ENCODE peak calls at places on chromosomes 2 and 18, in five cellular contexts. F is IMR-90, S is H9, W is mesenchymal stem cell, Z is trophoblast cell. T is an unnamed sample.

GRCh38 chr2:143841935-143842334 is 678.0 kb downstream of the ZEB2 start:
- DNase-seq in F (peak), S (no peak), W (peak), Z (no peak), T (no peak)

GRCh38 chr2:9493478-9493877 is 19.1 kb downstream of the IAH1 start:
- DNase-seq in F (no peak), S (no peak), W (no peak), Z (no peak), T (no peak)

GRCh38 chr2:1787799-1788477 is 43.6 kb upstream of the PXDN start:
- DNase-seq in F (no peak), S (no peak), W (no peak), Z (no peak), T (no peak)

GRCh38 chr2:155690785-155691184 is 641.7 kb downstream of the NR4A2 start:
- DNase-seq in F (no peak), S (no peak), W (no peak), Z (peak), T (no peak)

GRCh38 chr2:9484533-9484932 is 10.2 kb downstream of the IAH1 start:
- DNase-seq in F (peak), S (no peak), W (no peak), Z (no peak), T (no peak)

GRCh38 chr2:96806468-96807126 is 9.5 kb upstream of the CNNM3 start:
- DNase-seq in F (peak), S (no peak), W (peak), Z (no peak), T (no peak)

GRCh38 chr2:117785740-117786139 is 28.8 kb upstream of the DDX18 start:
- DNase-seq in F (peak), S (peak), W (peak), Z (peak), T (peak)

GRCh38 chr2:55052087-55053061 is 2.1 kb upstream of the RTN4 start:
- DNase-seq in F (peak), S (no peak), W (peak), Z (no peak), T (no peak)

GRCh38 chr18:24922491-24922890 is 429.5 kb downstream of the ZNF521 start:
- DNase-seq in F (no peak), S (no peak), W (no peak), Z (no peak), T (no peak)

GRCh38 chr2:161415041-161415440 is 1.1 kb upstream of the TBR1 start:
- DNase-seq in F (no peak), S (peak), W (no peak), Z (no peak), T (peak)

GRCh38 chr2:83055338-83056010 is 1403.6 kb downstream of the SUCLG1 start:
- DNase-seq in F (peak), S (no peak), W (peak), Z (no peak), T (no peak)

GRCh38 chr2:108324531-108325256 is 36.0 kb downstream of the SULT1C2 start:
- DNase-seq in F (peak), S (no peak), W (peak), Z (no peak), T (no peak)

GRCh38 chr2:42249887-42250286 is 80.7 kb downstream of the EML4 start:
- DNase-seq in F (no peak), S (no peak), W (no peak), Z (no peak), T (no peak)

GRCh38 chr2:65691816-65692215 is 259.4 kb upstream of the SPRED2 start:
- DNase-seq in F (no peak), S (no peak), W (no peak), Z (peak), T (no peak)

GRCh38 chr2:60796573-60797509 is 40.8 kb downstream of the PAPOLG start:
- DNase-seq in F (peak), S (no peak), W (no peak), Z (peak), T (no peak)

GRCh38 chr2:160457588-160457987 is 36.0 kb downstream of the RBMS1 start:
- DNase-seq in F (no peak), S (no peak), W (no peak), Z (peak), T (no peak)

GRCh38 chr18:44839239-44839666 is 158.6 kb downstream of the SETBP1 start:
- DNase-seq in F (peak), S (peak), W (peak), Z (peak), T (peak)

GRCh38 chr2:216555274-216555673 is 56.6 kb downstream of the RPL37A start:
- DNase-seq in F (no peak), S (no peak), W (no peak), Z (no peak), T (no peak)

GRCh38 chr2:225740086-225740485 is 340.6 kb downstream of the NYAP2 start:
- DNase-seq in F (peak), S (no peak), W (no peak), Z (no peak), T (no peak)

GRCh38 chr18:24397131-24397693 is 412 bp downstream of the OSBPL1A start:
- DNase-seq in F (peak), S (no peak), W (peak), Z (peak), T (no peak)

GRCh38 chr2:218516614-218517013 is 51.5 kb downstream of the USP37 start:
- DNase-seq in F (peak), S (no peak), W (peak), Z (peak), T (no peak)

GRCh38 chr2:9029721-9030120 is 26.2 kb upstream of the MBOAT2 start:
- DNase-seq in F (no peak), S (no peak), W (no peak), Z (no peak), T (no peak)

GRCh38 chr18:40524881-40525280 is 1430.2 kb upstream of the PIK3C3 start:
- DNase-seq in F (peak), S (no peak), W (no peak), Z (no peak), T (no peak)

GRCh38 chr18:31273812-31274527 is 44.0 kb upstream of the DSG1 start:
- DNase-seq in F (no peak), S (no peak), W (no peak), Z (peak), T (no peak)

GRCh38 chr2:112623913-112624777 is 21.6 kb upstream of the SLC20A1 start:
- DNase-seq in F (peak), S (no peak), W (peak), Z (no peak), T (no peak)

GRCh38 chr2:58607479-58607878 is 366.4 kb upstream of the FANCL start:
- DNase-seq in F (no peak), S (no peak), W (no peak), Z (peak), T (no peak)

GRCh38 chr2:70959271-70959761 is 19.1 kb upstream of the ANKRD53 start:
- DNase-seq in F (no peak), S (peak), W (no peak), Z (peak), T (no peak)

GRCh38 chr2:100935372-100935752 is 66.7 kb upstream of the RPL31 start:
- DNase-seq in F (peak), S (no peak), W (peak), Z (peak), T (no peak)

GRCh38 chr2:241986836-241987641 is 117.5 kb downstream of the RTP5 start:
- DNase-seq in F (peak), S (peak), W (no peak), Z (no peak), T (no peak)

GRCh38 chr2:132943829-132944228 is 273.8 kb upstream of the LYPD1 start:
- DNase-seq in F (peak), S (no peak), W (no peak), Z (no peak), T (no peak)

GRCh38 chr2:46460991-46461715 is 18.2 kb upstream of the TMEM247 start:
- DNase-seq in F (peak), S (peak), W (peak), Z (peak), T (peak)

GRCh38 chr2:61244694-61245093 is 82.7 kb downstream of the C2orf74 start:
- DNase-seq in F (no peak), S (no peak), W (no peak), Z (no peak), T (no peak)

DNA sequence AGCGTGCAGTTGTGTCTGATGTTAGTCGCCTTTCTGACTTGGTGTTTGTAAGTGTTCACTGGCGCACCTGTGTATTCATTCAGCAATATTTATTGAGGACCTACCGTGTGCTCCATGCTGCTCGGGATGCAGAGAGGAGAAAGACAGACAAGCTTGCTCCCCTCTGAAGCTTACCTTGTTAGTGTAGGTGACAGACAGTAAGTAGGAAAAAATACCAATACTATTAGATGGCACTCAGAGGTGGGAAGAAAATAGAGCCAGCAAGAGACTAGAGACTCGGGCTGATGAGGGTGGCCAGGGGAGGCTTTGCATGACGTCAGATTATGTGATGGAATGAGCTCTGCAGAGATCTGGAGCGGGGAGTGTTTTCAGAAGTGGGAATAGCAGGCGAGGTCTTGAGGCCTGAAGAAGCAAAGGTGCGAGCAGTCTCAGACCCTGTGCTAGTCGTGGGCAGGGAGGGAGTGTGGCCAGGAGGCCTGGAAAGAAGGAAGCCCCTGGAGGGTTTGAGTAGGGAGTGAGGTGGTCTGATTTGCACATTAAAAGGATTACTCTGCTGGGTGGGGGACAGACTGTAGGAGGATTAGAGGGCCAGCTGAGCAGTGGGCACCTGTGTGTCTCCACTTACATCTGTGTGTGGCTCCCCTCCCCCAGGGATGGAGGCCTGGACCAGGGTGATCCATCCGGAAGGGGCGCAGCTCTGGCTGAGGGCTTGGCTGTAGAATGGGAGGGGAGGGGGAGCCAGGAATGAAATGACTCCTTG is 11.8 kb downstream of the MTCL1 start:
- DNase-seq in F (no peak), S (peak), W (no peak), Z (no peak), T (no peak)
- H2BK5ac ChIP-seq in F (no peak), S (no peak), W (no peak), Z (no peak), T (no peak)

DNA sequence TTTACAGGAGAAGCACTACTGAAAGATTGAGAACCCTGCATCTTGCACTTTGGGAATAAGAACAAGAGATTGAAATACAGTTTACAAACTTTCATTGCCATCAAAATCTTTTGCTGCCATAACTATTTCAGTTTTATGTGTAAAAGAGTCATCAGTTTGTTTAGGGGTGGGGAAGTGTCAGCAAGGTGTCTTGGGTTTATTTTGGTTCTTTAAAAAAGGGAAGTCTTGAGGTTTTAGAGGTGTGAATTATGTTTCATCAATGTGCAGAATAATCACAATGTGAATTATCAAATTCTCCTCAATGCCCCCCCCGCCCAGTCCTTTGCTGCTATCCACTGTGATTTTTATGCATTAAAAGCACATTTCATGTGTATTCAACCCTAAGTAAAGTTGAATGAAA is 37.4 kb downstream of the SOCS6 start:
- DNase-seq in F (no peak), S (no peak), W (no peak), Z (no peak), T (no peak)
- H3K23ac ChIP-seq in F (no peak), S (no peak), W (no peak), Z (no peak), T (no peak)

GRCh38 chr2:18626256-18626668 is 36.9 kb upstream of the NT5C1B start:
- DNase-seq in F (peak), S (no peak), W (peak), Z (peak), T (no peak)
- H2AFZ ChIP-seq in F (no peak), S (no peak), W (no peak), Z (no peak), T (no peak)

DNA sequence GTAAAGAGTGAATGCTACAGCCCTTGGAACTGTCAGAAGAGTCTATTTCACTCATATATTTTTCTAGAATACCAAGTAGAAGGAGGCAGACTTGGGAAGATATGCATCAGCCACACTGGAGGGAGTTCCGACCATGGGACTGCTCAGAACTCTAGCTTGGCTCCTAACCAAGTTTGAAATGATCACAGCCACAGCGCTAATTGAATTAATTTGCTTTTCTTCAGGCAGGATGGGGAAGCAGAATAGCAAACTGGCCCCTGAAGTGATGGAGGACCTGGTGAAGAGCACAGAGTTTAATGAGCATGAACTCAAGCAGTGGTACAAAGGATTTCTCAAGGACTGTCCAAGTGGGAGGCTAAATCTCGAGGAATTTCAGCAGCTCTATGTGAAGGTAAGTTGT is 51.4 kb downstream of the VSNL1 start:
- DNase-seq in F (no peak), S (no peak), W (no peak), Z (no peak), T (no peak)
- H2BK5ac ChIP-seq in F (no peak), S (no peak), W (no peak), Z (no peak), T (no peak)

DNA sequence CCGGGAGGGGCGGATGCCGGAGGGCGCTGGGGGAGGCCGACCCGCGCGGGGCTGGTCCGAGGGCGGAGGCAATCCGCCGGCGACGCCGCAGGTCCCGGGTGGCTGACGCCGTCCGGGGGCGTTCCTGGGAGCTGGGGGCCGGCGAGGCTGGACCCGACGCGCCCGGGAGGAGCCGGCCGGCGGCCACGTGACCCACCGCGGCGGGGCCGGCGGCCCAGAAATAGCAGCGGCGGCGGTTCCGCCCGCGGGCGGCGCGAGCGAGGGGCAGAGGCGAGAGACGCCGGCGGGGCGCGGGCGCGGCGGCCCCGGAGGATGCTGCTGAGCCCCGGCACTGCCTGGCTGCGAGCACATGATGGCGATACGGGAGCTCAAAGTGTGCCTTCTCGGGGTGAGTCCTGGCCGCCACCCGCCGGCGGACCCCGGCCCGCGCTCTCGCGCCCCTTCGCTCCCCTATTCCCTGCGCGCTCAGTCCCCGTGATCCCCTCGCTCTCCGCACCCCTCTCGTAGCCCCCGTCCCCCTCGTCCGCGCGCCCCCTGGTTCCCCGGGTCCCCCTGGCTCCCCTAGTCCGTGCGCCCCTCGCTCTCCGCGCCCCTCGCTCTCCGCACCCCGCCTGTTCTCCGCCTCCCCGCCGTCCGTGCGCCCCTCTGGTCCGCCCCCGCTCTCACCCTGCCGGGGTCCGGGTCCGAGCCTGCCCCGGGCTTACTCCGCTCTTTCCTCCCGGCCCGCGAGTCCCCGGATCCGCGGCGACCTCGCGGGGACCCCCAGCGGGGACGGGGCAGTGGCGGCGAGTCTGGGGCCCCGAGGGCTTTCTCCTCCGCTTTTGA is at the start of gene RAB31:
- DNase-seq in F (peak), S (peak), W (peak), Z (peak), T (peak)
- H3K23ac ChIP-seq in F (peak), S (no peak), W (peak), Z (no peak), T (peak)

GRCh38 chr2:85577386-85578242 is at the start of gene VAMP8:
- DNase-seq in F (no peak), S (peak), W (peak), Z (peak), T (no peak)
- H2AFZ ChIP-seq in F (peak), S (no peak), W (peak), Z (peak), T (peak)

GRCh38 chr2:231706731-231707624 is 1.3 kb upstream of the PTMA start:
- DNase-seq in F (peak), S (peak), W (peak), Z (peak), T (peak)

GRCh38 chr2:231708050-231708772 is at the start of gene PTMA:
- DNase-seq in F (peak), S (peak), W (peak), Z (peak), T (peak)

GRCh38 chr2:231708773-231709635 is 679 bp downstream of the PTMA start:
- DNase-seq in F (peak), S (no peak), W (peak), Z (peak), T (no peak)

GRCh38 chr2:231709636-231709980 is 1.3 kb downstream of the PTMA start:
- DNase-seq in F (no peak), S (no peak), W (no peak), Z (no peak), T (no peak)

GRCh38 chr2:231707625-231708049 is 688 bp upstream of the PTMA start:
- DNase-seq in F (no peak), S (peak), W (no peak), Z (peak), T (no peak)
- H2BK5ac ChIP-seq in F (peak), S (peak), W (peak), Z (peak), T (peak)

GRCh38 chr2:230931556-230932231 is 6.7 kb upstream of the GPR55 start:
- DNase-seq in F (no peak), S (peak), W (no peak), Z (no peak), T (no peak)
- H3K23ac ChIP-seq in F (no peak), S (no peak), W (no peak), Z (no peak), T (peak)

T was measured in neuronal stem cell.